ENCODE peak calls at places on chromosome 6, in nine cellular contexts. One of them, this sample, is unnamed.

GRCh38 chr6:33521790-33522091 is 58.3 kb downstream of the BAK1 start:
- DNase-seq in fibroblast of mammary gland: no peak
- DNase-seq in OCI-LY7: no peak
- DNase-seq in breast epithelium: no peak
- DNase-seq in NB4: no peak
- DNase-seq in fibroblast of pulmonary artery: no peak
- DNase-seq in PC-3: no peak
- DNase-seq in transverse colon: no peak
- DNase-seq in Peyer's patch: no peak
- DNase-seq in this sample: no peak

GRCh38 chr6:14417377-14417776 is 299.8 kb downstream of the CD83 start:
- DNase-seq in fibroblast of pulmonary artery: no peak
- DNase-seq in OCI-LY7: no peak
- DNase-seq in PC-3: no peak
- DNase-seq in breast epithelium: no peak
- DNase-seq in transverse colon: peak; percentile 14
- DNase-seq in fibroblast of mammary gland: no peak
- DNase-seq in NB4: no peak
- DNase-seq in Peyer's patch: peak; percentile 57
- DNase-seq in this sample: no peak

GRCh38 chr6:17768388-17768787 is 61.7 kb upstream of the NUP153 start:
- DNase-seq in fibroblast of pulmonary artery: peak; percentile 60
- DNase-seq in fibroblast of mammary gland: peak; percentile 31
- DNase-seq in NB4: peak; percentile 51
- DNase-seq in OCI-LY7: no peak
- DNase-seq in breast epithelium: no peak
- DNase-seq in Peyer's patch: no peak
- DNase-seq in PC-3: peak; percentile 29
- DNase-seq in transverse colon: no peak
- DNase-seq in this sample: no peak

GRCh38 chr6:40425192-40425919 is 161.8 kb downstream of the LRFN2 start:
- DNase-seq in Peyer's patch: no peak
- DNase-seq in fibroblast of pulmonary artery: no peak
- DNase-seq in fibroblast of mammary gland: no peak
- DNase-seq in NB4: no peak
- DNase-seq in OCI-LY7: no peak
- DNase-seq in transverse colon: no peak
- DNase-seq in PC-3: no peak
- DNase-seq in breast epithelium: peak; percentile 50
- DNase-seq in this sample: peak; percentile 23

GRCh38 chr6:132687306-132687705 is 26.5 kb downstream of the VNN1 start:
- DNase-seq in fibroblast of pulmonary artery: peak; percentile 87
- DNase-seq in fibroblast of mammary gland: peak; percentile 62
- DNase-seq in breast epithelium: no peak
- DNase-seq in OCI-LY7: no peak
- DNase-seq in NB4: no peak
- DNase-seq in transverse colon: no peak
- DNase-seq in PC-3: peak; percentile 80
- DNase-seq in Peyer's patch: no peak
- DNase-seq in this sample: no peak

GRCh38 chr6:134628154-134628553 is 310.2 kb upstream of the SGK1 start:
- DNase-seq in transverse colon: no peak
- DNase-seq in breast epithelium: no peak
- DNase-seq in fibroblast of mammary gland: no peak
- DNase-seq in NB4: no peak
- DNase-seq in PC-3: no peak
- DNase-seq in OCI-LY7: no peak
- DNase-seq in Peyer's patch: no peak
- DNase-seq in fibroblast of pulmonary artery: no peak
- DNase-seq in this sample: no peak

GRCh38 chr6:72941751-72942150 is 283.5 kb downstream of the KHDC1L start:
- DNase-seq in transverse colon: no peak
- DNase-seq in Peyer's patch: no peak
- DNase-seq in PC-3: peak; percentile 13
- DNase-seq in fibroblast of mammary gland: no peak
- DNase-seq in NB4: no peak
- DNase-seq in fibroblast of pulmonary artery: no peak
- DNase-seq in breast epithelium: no peak
- DNase-seq in OCI-LY7: no peak
- DNase-seq in this sample: no peak

GRCh38 chr6:55925292-55925691 is 49.9 kb upstream of the BMP5 start:
- DNase-seq in breast epithelium: no peak
- DNase-seq in PC-3: peak; percentile 95
- DNase-seq in fibroblast of pulmonary artery: peak; percentile 84
- DNase-seq in transverse colon: no peak
- DNase-seq in OCI-LY7: no peak
- DNase-seq in fibroblast of mammary gland: peak; percentile 94
- DNase-seq in Peyer's patch: no peak
- DNase-seq in NB4: no peak
- DNase-seq in this sample: no peak

GRCh38 chr6:36607782-36608386 is 13.7 kb downstream of the SRSF3 start:
- DNase-seq in PC-3: no peak
- DNase-seq in breast epithelium: no peak
- DNase-seq in OCI-LY7: no peak
- DNase-seq in transverse colon: no peak
- DNase-seq in Peyer's patch: peak; percentile 41
- DNase-seq in fibroblast of pulmonary artery: no peak
- DNase-seq in NB4: no peak
- DNase-seq in fibroblast of mammary gland: no peak
- DNase-seq in this sample: peak; percentile 47

GRCh38 chr6:121732641-121733040 is 297.2 kb downstream of the GJA1 start:
- DNase-seq in transverse colon: no peak
- DNase-seq in NB4: no peak
- DNase-seq in fibroblast of pulmonary artery: peak; percentile 26
- DNase-seq in breast epithelium: no peak
- DNase-seq in fibroblast of mammary gland: peak; percentile 40
- DNase-seq in Peyer's patch: no peak
- DNase-seq in PC-3: no peak
- DNase-seq in OCI-LY7: no peak
- DNase-seq in this sample: no peak

GRCh38 chr6:81895511-81896185 is 143.2 kb upstream of the TENT5A start:
- DNase-seq in PC-3: peak; percentile 53
- DNase-seq in fibroblast of mammary gland: peak; percentile 72
- DNase-seq in OCI-LY7: no peak
- DNase-seq in Peyer's patch: no peak
- DNase-seq in transverse colon: no peak
- DNase-seq in fibroblast of pulmonary artery: peak; percentile 57
- DNase-seq in breast epithelium: no peak
- DNase-seq in NB4: no peak
- DNase-seq in this sample: no peak

GRCh38 chr6:117237561-117237960 is 27.8 kb upstream of the VGLL2 start:
- DNase-seq in OCI-LY7: no peak
- DNase-seq in Peyer's patch: no peak
- DNase-seq in fibroblast of mammary gland: peak; percentile 59
- DNase-seq in NB4: peak; percentile 23
- DNase-seq in fibroblast of pulmonary artery: no peak
- DNase-seq in transverse colon: no peak
- DNase-seq in PC-3: peak; percentile 48
- DNase-seq in breast epithelium: no peak
- DNase-seq in this sample: no peak

GRCh38 chr6:15475261-15475660 is 187.6 kb downstream of the DTNBP1 start:
- DNase-seq in OCI-LY7: peak; percentile 5
- DNase-seq in fibroblast of pulmonary artery: no peak
- DNase-seq in breast epithelium: no peak
- DNase-seq in NB4: no peak
- DNase-seq in transverse colon: no peak
- DNase-seq in fibroblast of mammary gland: no peak
- DNase-seq in Peyer's patch: no peak
- DNase-seq in PC-3: no peak
- DNase-seq in this sample: peak; percentile 48

GRCh38 chr6:161151660-161152526 is 122.0 kb downstream of the AGPAT4 start:
- DNase-seq in OCI-LY7: no peak
- DNase-seq in PC-3: no peak
- DNase-seq in fibroblast of mammary gland: no peak
- DNase-seq in NB4: no peak
- DNase-seq in fibroblast of pulmonary artery: no peak
- DNase-seq in breast epithelium: no peak
- DNase-seq in Peyer's patch: no peak
- DNase-seq in transverse colon: no peak
- DNase-seq in this sample: no peak

GRCh38 chr6:95578106-95578410 is 723 bp downstream of the MANEA start:
- DNase-seq in NB4: no peak
- DNase-seq in breast epithelium: no peak
- DNase-seq in OCI-LY7: no peak
- DNase-seq in PC-3: peak; percentile 14
- DNase-seq in Peyer's patch: no peak
- DNase-seq in transverse colon: no peak
- DNase-seq in fibroblast of mammary gland: no peak
- DNase-seq in fibroblast of pulmonary artery: peak; percentile 12
- DNase-seq in this sample: no peak

GRCh38 chr6:137936798-137937197 is 69.7 kb downstream of the TNFAIP3 start:
- DNase-seq in breast epithelium: no peak
- DNase-seq in transverse colon: no peak
- DNase-seq in PC-3: no peak
- DNase-seq in OCI-LY7: no peak
- DNase-seq in fibroblast of mammary gland: no peak
- DNase-seq in Peyer's patch: no peak
- DNase-seq in NB4: no peak
- DNase-seq in fibroblast of pulmonary artery: no peak
- DNase-seq in this sample: no peak

GRCh38 chr6:47477497-47478232 is at the start of gene CD2AP:
- DNase-seq in breast epithelium: peak; percentile 83
- DNase-seq in transverse colon: peak; percentile 93
- DNase-seq in PC-3: peak; percentile 82
- DNase-seq in fibroblast of mammary gland: peak; percentile 76
- DNase-seq in NB4: peak; percentile 89
- DNase-seq in OCI-LY7: peak; percentile 98
- DNase-seq in Peyer's patch: peak; percentile 97
- DNase-seq in fibroblast of pulmonary artery: peak; percentile 84
- DNase-seq in this sample: peak; percentile 75

GRCh38 chr6:47481806-47482205 is 4.2 kb downstream of the CD2AP start:
- DNase-seq in transverse colon: no peak
- DNase-seq in fibroblast of mammary gland: no peak
- DNase-seq in NB4: no peak
- DNase-seq in fibroblast of pulmonary artery: no peak
- DNase-seq in PC-3: no peak
- DNase-seq in OCI-LY7: peak; percentile 30
- DNase-seq in Peyer's patch: no peak
- DNase-seq in breast epithelium: no peak
- DNase-seq in this sample: no peak

GRCh38 chr6:47478233-47479155 is 905 bp downstream of the CD2AP start:
- DNase-seq in transverse colon: peak; percentile 41
- DNase-seq in OCI-LY7: peak; percentile 42
- DNase-seq in fibroblast of mammary gland: peak; percentile 35
- DNase-seq in Peyer's patch: no peak
- DNase-seq in fibroblast of pulmonary artery: peak; percentile 32
- DNase-seq in breast epithelium: peak; percentile 29
- DNase-seq in PC-3: peak; percentile 34
- DNase-seq in NB4: no peak
- DNase-seq in this sample: no peak

GRCh38 chr6:47479156-47479541 is 1.6 kb downstream of the CD2AP start:
- DNase-seq in fibroblast of mammary gland: peak; percentile 31
- DNase-seq in transverse colon: no peak
- DNase-seq in PC-3: peak; percentile 19
- DNase-seq in NB4: no peak
- DNase-seq in OCI-LY7: peak; percentile 55
- DNase-seq in breast epithelium: no peak
- DNase-seq in Peyer's patch: no peak
- DNase-seq in fibroblast of pulmonary artery: no peak
- DNase-seq in this sample: no peak

DNA sequence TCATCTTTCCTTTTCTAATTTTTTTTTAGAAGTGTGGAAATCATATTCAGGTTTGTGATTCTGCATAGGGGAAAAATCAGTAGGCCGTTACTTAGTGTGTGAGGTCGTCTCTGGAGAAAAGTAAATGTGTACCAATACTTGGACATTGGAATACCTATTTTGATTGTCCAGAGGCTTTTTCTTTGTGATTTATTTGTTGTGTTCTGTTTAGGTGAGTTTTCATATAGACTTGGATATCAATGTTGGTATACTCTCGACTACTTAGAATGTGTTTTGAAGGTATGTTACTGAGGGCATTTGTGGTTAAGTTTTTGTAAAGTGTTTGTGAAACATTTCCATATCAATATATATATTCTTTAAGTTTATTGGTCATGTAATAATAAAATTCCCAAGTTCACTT is 2.3 kb downstream of the CD2AP start:
- DNase-seq in NB4: no peak
- DNase-seq in OCI-LY7: no peak
- DNase-seq in Peyer's patch: no peak
- DNase-seq in fibroblast of pulmonary artery: no peak
- DNase-seq in fibroblast of mammary gland: no peak
- DNase-seq in transverse colon: no peak
- DNase-seq in breast epithelium: no peak
- DNase-seq in PC-3: no peak
- DNase-seq in this sample: no peak
- H3K4me3 ChIP-seq in NB4: peak overlapping the region; percentile 89
- H3K4me3 ChIP-seq in OCI-LY7: peak overlapping the region; percentile 81
- H3K4me3 ChIP-seq in Peyer's patch: no peak overlapping the region
- H3K4me3 ChIP-seq in fibroblast of pulmonary artery: peak overlapping the region; percentile 88
- H3K4me3 ChIP-seq in fibroblast of mammary gland: no peak overlapping the region
- H3K4me3 ChIP-seq in transverse colon: peak overlapping the region; percentile 88
- H3K4me3 ChIP-seq in breast epithelium: no peak overlapping the region
- H3K4me3 ChIP-seq in PC-3: peak overlapping the region; percentile 96
- H3K4me3 ChIP-seq in this sample: peak overlapping the region; percentile 93

DNA sequence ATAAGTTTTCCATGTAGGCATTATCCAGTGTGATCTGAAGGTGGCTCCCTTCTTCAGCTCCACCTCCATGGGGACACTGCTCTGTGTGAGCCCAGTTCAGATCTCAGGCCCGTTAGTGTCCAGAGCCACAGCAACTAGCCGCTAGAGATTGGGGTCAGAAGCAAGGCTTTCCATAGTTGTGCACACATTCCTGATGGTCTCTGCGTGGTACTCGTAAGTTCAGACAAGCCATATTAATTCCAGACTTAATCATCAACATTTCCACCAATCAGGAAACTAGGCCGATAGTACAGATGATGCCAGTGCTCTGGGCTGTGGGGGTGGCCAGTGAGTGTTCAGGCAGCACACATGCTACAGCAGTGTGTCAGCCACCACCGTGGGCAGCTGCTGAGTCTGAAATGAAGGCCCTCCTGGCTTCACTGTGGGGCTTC is 17.5 kb upstream of the SYNCRIP start:
- DNase-seq in OCI-LY7: no peak
- DNase-seq in Peyer's patch: no peak
- DNase-seq in transverse colon: no peak
- DNase-seq in fibroblast of pulmonary artery: peak; percentile 86
- DNase-seq in fibroblast of mammary gland: peak; percentile 97
- DNase-seq in breast epithelium: no peak
- DNase-seq in NB4: no peak
- DNase-seq in PC-3: peak; percentile 5
- DNase-seq in this sample: peak; percentile 36
- TF ChIP-seq CTCF in OCI-LY7: no peak
- TF ChIP-seq CTCF in Peyer's patch: no peak
- TF ChIP-seq CTCF in transverse colon: no peak
- TF ChIP-seq CTCF in fibroblast of pulmonary artery: no peak
- TF ChIP-seq CTCF in fibroblast of mammary gland: peak; percentile 39
- TF ChIP-seq CTCF in breast epithelium: no peak
- TF ChIP-seq CTCF in NB4: no peak
- TF ChIP-seq CTCF in PC-3: peak; percentile 16
- TF ChIP-seq CTCF in this sample: no peak

GRCh38 chr6:115882174-115882573 is 178.5 kb downstream of the FRK start:
- DNase-seq in OCI-LY7: no peak
- DNase-seq in PC-3: peak; percentile 92
- DNase-seq in breast epithelium: no peak
- DNase-seq in Peyer's patch: no peak
- DNase-seq in transverse colon: no peak
- DNase-seq in fibroblast of pulmonary artery: no peak
- DNase-seq in NB4: no peak
- DNase-seq in fibroblast of mammary gland: peak; percentile 7
- DNase-seq in this sample: no peak
- H3K4me3 ChIP-seq in OCI-LY7: no peak overlapping the region
- H3K4me3 ChIP-seq in PC-3: peak overlapping the region; percentile 51
- H3K4me3 ChIP-seq in breast epithelium: no peak overlapping the region
- H3K4me3 ChIP-seq in Peyer's patch: no peak overlapping the region
- H3K4me3 ChIP-seq in transverse colon: no peak overlapping the region
- H3K4me3 ChIP-seq in fibroblast of pulmonary artery: no peak overlapping the region
- H3K4me3 ChIP-seq in NB4: no peak overlapping the region
- H3K4me3 ChIP-seq in fibroblast of mammary gland: no peak overlapping the region
- H3K4me3 ChIP-seq in this sample: no peak overlapping the region

GRCh38 chr6:6105472-6106036 is 98.8 kb upstream of the NRN1 start:
- DNase-seq in fibroblast of mammary gland: no peak
- DNase-seq in PC-3: no peak
- DNase-seq in breast epithelium: no peak
- DNase-seq in fibroblast of pulmonary artery: no peak
- DNase-seq in transverse colon: no peak
- DNase-seq in Peyer's patch: no peak
- DNase-seq in OCI-LY7: peak; percentile 60
- DNase-seq in NB4: peak; percentile 51
- DNase-seq in this sample: no peak
- TF ChIP-seq CTCF in fibroblast of mammary gland: peak; percentile 3
- TF ChIP-seq CTCF in PC-3: peak; percentile 34
- TF ChIP-seq CTCF in breast epithelium: no peak
- TF ChIP-seq CTCF in fibroblast of pulmonary artery: no peak
- TF ChIP-seq CTCF in transverse colon: no peak
- TF ChIP-seq CTCF in Peyer's patch: no peak
- TF ChIP-seq CTCF in OCI-LY7: peak; percentile 79
- TF ChIP-seq CTCF in NB4: peak; percentile 36
- TF ChIP-seq CTCF in this sample: no peak

This sample was measured in gastrocnemius medialis.